ENCODE peak calls at places on chromosomes 16 and 17, in nine cellular contexts. Z, E, Q, H, D, T, C, N and R are unnamed samples.
A peak's percentile ranks its signal among the peaks of the same experiment; 100 is the strongest.

GRCh38 chr17:36107660-36108059 is 4.0 kb downstream of the CCL4 start:
- DNase-seq in Z (no peak), E (no peak), Q (no peak), H (no peak), D (no peak), T (no peak), C (no peak), N (no peak), R (no peak)

GRCh38 chr17:38868968-38869646 is 751 bp upstream of the LASP1 start:
- DNase-seq in Z (no peak), E (peak; percentile 94), Q (peak; percentile 86), H (peak; percentile 88), D (peak; percentile 79), T (peak; percentile 88), C (peak; percentile 76), N (peak; percentile 74), R (peak; percentile 88)

GRCh38 chr16:89110641-89111040 is 17.0 kb downstream of the ACSF3 start:
- DNase-seq in Z (no peak), E (no peak), Q (no peak), H (no peak), D (no peak), T (no peak), C (no peak), N (no peak), R (no peak)

GRCh38 chr17:76272541-76273434 is 7.6 kb downstream of the UBALD2 start:
- DNase-seq in Z (no peak), E (no peak), Q (peak; percentile 52), H (no peak), D (peak; percentile 77), T (no peak), C (peak; percentile 23), N (no peak), R (no peak)

GRCh38 chr17:78889525-78889924 is 13.5 kb downstream of the CEP295NL start:
- DNase-seq in Z (no peak), E (peak; percentile 43), Q (no peak), H (no peak), D (peak; percentile 69), T (no peak), C (no peak), N (no peak), R (no peak)

GRCh38 chr16:67477960-67478554 is 2.9 kb downstream of the ATP6V0D1 start:
- DNase-seq in Z (no peak), E (no peak), Q (no peak), H (no peak), D (no peak), T (no peak), C (no peak), N (no peak), R (peak; percentile 32)

GRCh38 chr16:70437582-70438324 is 1.1 kb downstream of the ST3GAL2 start:
- DNase-seq in Z (peak; percentile 30), E (no peak), Q (peak; percentile 4), H (peak; percentile 7), D (no peak), T (peak; percentile 68), C (no peak), N (no peak), R (no peak)

GRCh38 chr17:44556854-44557606 is at the start of gene FZD2:
- DNase-seq in Z (peak; percentile 95), E (peak; percentile 82), Q (peak; percentile 10), H (peak; percentile 26), D (peak; percentile 90), T (peak; percentile 97), C (peak; percentile 18), N (peak; percentile 89), R (peak; percentile 96)

GRCh38 chr17:73943416-73943770 is 260.1 kb upstream of the RPL38 start:
- DNase-seq in Z (no peak), E (no peak), Q (no peak), H (no peak), D (no peak), T (no peak), C (no peak), N (no peak), R (no peak)

GRCh38 chr17:35242805-35243458 is at the start of gene SLFN5:
- DNase-seq in Z (peak; percentile 66), E (peak; percentile 96), Q (peak; percentile 96), H (peak; percentile 95), D (peak; percentile 96), T (peak; percentile 91), C (peak; percentile 90), N (peak; percentile 57), R (peak; percentile 72)

GRCh38 chr16:88045820-88046303 is 94.6 kb downstream of the BANP start:
- DNase-seq in Z (no peak), E (peak; percentile 82), Q (no peak), H (no peak), D (peak; percentile 86), T (no peak), C (no peak), N (no peak), R (no peak)

GRCh38 chr16:2980227-2981176 is at the start of gene PKMYT1:
- DNase-seq in Z (peak; percentile 33), E (peak; percentile 94), Q (peak; percentile 92), H (peak; percentile 92), D (peak; percentile 100), T (peak; percentile 73), C (peak; percentile 87), N (peak; percentile 87), R (peak; percentile 32)

GRCh38 chr17:81221371-81221841 is 1.4 kb downstream of the CEP131 start:
- DNase-seq in Z (no peak), E (no peak), Q (no peak), H (no peak), D (no peak), T (no peak), C (no peak), N (no peak), R (no peak)

GRCh38 chr16:80466024-80466986 is 74.5 kb upstream of the DYNLRB2 start:
- DNase-seq in Z (peak; percentile 10), E (peak; percentile 72), Q (peak; percentile 33), H (peak; percentile 43), D (peak; percentile 64), T (peak; percentile 38), C (peak; percentile 10), N (peak; percentile 1), R (peak; percentile 24)

GRCh38 chr16:17166095-17166494 is 304.7 kb downstream of the XYLT1 start:
- DNase-seq in Z (no peak), E (no peak), Q (no peak), H (no peak), D (no peak), T (no peak), C (no peak), N (no peak), R (no peak)

GRCh38 chr17:59456923-59457615 is 108.3 kb upstream of the DHX40 start:
- DNase-seq in Z (no peak), E (no peak), Q (no peak), H (no peak), D (no peak), T (no peak), C (no peak), N (no peak), R (no peak)

GRCh38 chr17:6654816-6655731 is 3.5 kb downstream of the C17orf100 start:
- DNase-seq in Z (no peak), E (peak; percentile 58), Q (no peak), H (no peak), D (no peak), T (no peak), C (no peak), N (no peak), R (no peak)

GRCh38 chr17:6279659-6280058 is 155.3 kb downstream of the AIPL1 start:
- DNase-seq in Z (no peak), E (peak; percentile 71), Q (no peak), H (no peak), D (no peak), T (no peak), C (no peak), N (no peak), R (peak; percentile 76)

GRCh38 chr16:85567101-85567866 is 45.8 kb upstream of the GSE1 start:
- DNase-seq in Z (no peak), E (peak; percentile 89), Q (no peak), H (no peak), D (no peak), T (no peak), C (no peak), N (no peak), R (no peak)

GRCh38 chr17:27609606-27610303 is 21.2 kb upstream of the LGALS9 start:
- DNase-seq in Z (no peak), E (peak; percentile 69), Q (peak; percentile 16), H (no peak), D (no peak), T (peak; percentile 50), C (no peak), N (peak; percentile 14), R (no peak)

GRCh38 chr17:78817123-78817522 is 23.5 kb downstream of the USP36 start:
- DNase-seq in Z (no peak), E (no peak), Q (peak; percentile 57), H (peak; percentile 64), D (no peak), T (no peak), C (peak; percentile 80), N (no peak), R (no peak)

GRCh38 chr17:80101946-80102706 is 745 bp downstream of the GAA start:
- DNase-seq in Z (no peak), E (no peak), Q (no peak), H (no peak), D (peak; percentile 51), T (peak; percentile 61), C (no peak), N (no peak), R (peak; percentile 15)

GRCh38 chr17:80790981-80791742 is 200.5 kb upstream of the CHMP6 start:
- DNase-seq in Z (no peak), E (no peak), Q (no peak), H (no peak), D (no peak), T (peak; percentile 21), C (no peak), N (no peak), R (no peak)

GRCh38 chr17:47204722-47205418 is 4.3 kb upstream of the MYL4 start:
- DNase-seq in Z (no peak), E (no peak), Q (peak; percentile 18), H (peak; percentile 33), D (no peak), T (peak; percentile 42), C (peak; percentile 36), N (no peak), R (peak; percentile 13)

GRCh38 chr17:78995761-78996451 is 13.7 kb downstream of the CANT1 start:
- DNase-seq in Z (no peak), E (peak; percentile 90), Q (no peak), H (no peak), D (no peak), T (no peak), C (no peak), N (no peak), R (no peak)

GRCh38 chr16:72788269-72788809 is 259.6 kb downstream of the ZFHX3 start:
- DNase-seq in Z (no peak), E (no peak), Q (no peak), H (no peak), D (no peak), T (no peak), C (no peak), N (no peak), R (no peak)

GRCh38 chr17:77453613-77454559 is 313.1 kb downstream of the SEC14L1 start:
- DNase-seq in Z (no peak), E (peak; percentile 89), Q (peak; percentile 61), H (peak; percentile 52), D (peak; percentile 64), T (peak; percentile 57), C (no peak), N (no peak), R (peak; percentile 52)

GRCh38 chr16:50861926-50862325 is 120.0 kb downstream of the CYLD start:
- DNase-seq in Z (peak; percentile 14), E (no peak), Q (no peak), H (no peak), D (no peak), T (peak; percentile 39), C (no peak), N (no peak), R (peak; percentile 80)

GRCh38 chr16:67199808-67200198 is 872 bp downstream of the ELMO3 start:
- DNase-seq in Z (no peak), E (peak; percentile 63), Q (no peak), H (no peak), D (no peak), T (no peak), C (no peak), N (no peak), R (no peak)